ENCODE peak calls at places on chromosome 16, in four cellular contexts. I is GM12878, L is H1, T is HepG2. Z is an unnamed sample.

GRCh38 chr16:58196898-58197313 is 1.0 kb downstream of the CSNK2A2 start:
- DNase-seq in L (no peak), I (no peak), T (no peak), Z (no peak)

GRCh38 chr16:88508868-88509748 is 56.0 kb downstream of the ZFPM1 start:
- DNase-seq in I (no peak), T (peak), L (no peak), Z (peak)

GRCh38 chr16:89014611-89015230 is 37.7 kb upstream of the CBFA2T3 start:
- DNase-seq in I (no peak), T (no peak), L (no peak), Z (no peak)

GRCh38 chr16:4696905-4697866 is 3.8 kb downstream of the NUDT16L1 start:
- DNase-seq in L (no peak), T (no peak), I (no peak), Z (no peak)

GRCh38 chr16:19062706-19063105 is 4.7 kb upstream of the COQ7 start:
- DNase-seq in I (no peak), L (no peak), T (no peak), Z (no peak)

GRCh38 chr16:29645699-29646187 is 17.3 kb upstream of the SPN start:
- DNase-seq in L (no peak), I (peak), T (peak), Z (no peak)

GRCh38 chr16:30535106-30535776 is 583 bp upstream of the ZNF747 start:
- DNase-seq in L (peak), T (no peak), I (no peak), Z (no peak)

GRCh38 chr16:64865037-64865696 is 256.7 kb downstream of the CDH11 start:
- DNase-seq in I (no peak), T (no peak), L (no peak), Z (no peak)

GRCh38 chr16:5415123-5415522 is 317.5 kb upstream of the EEF2KMT start:
- DNase-seq in T (no peak), I (no peak), L (no peak), Z (no peak)

GRCh38 chr16:50308237-50308965 is 42.0 kb downstream of the ADCY7 start:
- DNase-seq in I (no peak), L (no peak), T (no peak), Z (no peak)

GRCh38 chr16:81752225-81752875 is 26.7 kb upstream of the PLCG2 start:
- DNase-seq in L (no peak), I (peak), T (no peak), Z (no peak)

GRCh38 chr16:47136101-47136820 is 7.5 kb downstream of the NETO2 start:
- DNase-seq in I (no peak), T (peak), L (no peak), Z (no peak)

GRCh38 chr16:17459903-17460521 is 10.7 kb downstream of the XYLT1 start:
- DNase-seq in L (no peak), I (no peak), T (no peak), Z (no peak)

GRCh38 chr16:50932348-50932916 is 190.5 kb downstream of the CYLD start:
- DNase-seq in I (no peak), T (no peak), L (no peak), Z (no peak)

GRCh38 chr16:71537643-71538042 is 11.4 kb downstream of the CHST4 start:
- DNase-seq in I (peak), T (peak), L (no peak), Z (peak)

GRCh38 chr16:66462912-66463311 is 35.8 kb downstream of the BEAN1 start:
- DNase-seq in T (no peak), I (no peak), L (no peak), Z (no peak)

GRCh38 chr16:60181542-60181941 is 1447.4 kb upstream of the GOT2 start:
- DNase-seq in T (no peak), I (no peak), L (no peak), Z (no peak)

GRCh38 chr16:22675745-22676540 is 138.0 kb upstream of the HS3ST2 start:
- DNase-seq in L (no peak), I (no peak), T (no peak), Z (no peak)

GRCh38 chr16:81831722-81832126 is 52.6 kb downstream of the PLCG2 start:
- DNase-seq in I (peak), L (no peak), T (no peak), Z (no peak)

GRCh38 chr16:60203525-60204124 is 1469.5 kb upstream of the GOT2 start:
- DNase-seq in I (no peak), L (no peak), T (no peak), Z (peak)

GRCh38 chr16:27179500-27180072 is 23.7 kb upstream of the KDM8 start:
- DNase-seq in I (peak), L (peak), T (peak), Z (peak)

GRCh38 chr16:64952177-64952576 is 169.7 kb downstream of the CDH11 start:
- DNase-seq in T (no peak), I (no peak), L (no peak), Z (no peak)

GRCh38 chr16:1876468-1876867 is 4.5 kb upstream of the MEIOB start:
- DNase-seq in T (no peak), I (peak), L (no peak), Z (no peak)
- TF ChIP-seq JUND in T (no peak), I (no peak), L (no peak), Z (no peak)

GRCh38 chr16:57186630-57187507 is 740 bp downstream of the RSPRY1 start:
- DNase-seq in T (peak), L (no peak), I (no peak), Z (no peak)
- TF ChIP-seq JUND in T (no peak), L (no peak), I (no peak), Z (no peak)

GRCh38 chr16:10981697-10982216 is 37.4 kb downstream of the CLEC16A start:
- DNase-seq in I (no peak), T (peak), L (no peak), Z (no peak)
- TF ChIP-seq JUND in I (no peak), T (no peak), L (no peak), Z (no peak)

DNA sequence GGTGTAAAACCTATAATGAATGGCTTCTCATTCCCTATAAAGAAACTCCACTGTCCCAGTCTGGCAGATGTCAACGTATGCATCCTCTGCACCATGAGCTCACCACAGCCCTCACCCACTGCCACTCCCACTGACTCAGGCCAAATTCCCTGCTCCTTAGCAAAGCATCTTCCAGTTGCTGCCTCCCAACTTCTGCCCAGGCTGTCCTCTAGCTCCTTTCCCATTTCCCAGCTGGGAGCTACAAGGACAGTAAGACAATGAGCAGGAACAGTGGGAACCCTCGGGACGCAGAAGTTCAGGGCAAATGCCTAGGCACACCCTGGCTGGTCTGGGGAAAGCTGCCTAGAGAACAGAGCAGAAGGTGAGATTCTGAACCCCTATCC is 9.1 kb upstream of the THAP11 start:
- DNase-seq in I (no peak), T (no peak), L (no peak), Z (no peak)
- TF ChIP-seq JUND in I (no peak), T (no peak), L (no peak), Z (no peak)

DNA sequence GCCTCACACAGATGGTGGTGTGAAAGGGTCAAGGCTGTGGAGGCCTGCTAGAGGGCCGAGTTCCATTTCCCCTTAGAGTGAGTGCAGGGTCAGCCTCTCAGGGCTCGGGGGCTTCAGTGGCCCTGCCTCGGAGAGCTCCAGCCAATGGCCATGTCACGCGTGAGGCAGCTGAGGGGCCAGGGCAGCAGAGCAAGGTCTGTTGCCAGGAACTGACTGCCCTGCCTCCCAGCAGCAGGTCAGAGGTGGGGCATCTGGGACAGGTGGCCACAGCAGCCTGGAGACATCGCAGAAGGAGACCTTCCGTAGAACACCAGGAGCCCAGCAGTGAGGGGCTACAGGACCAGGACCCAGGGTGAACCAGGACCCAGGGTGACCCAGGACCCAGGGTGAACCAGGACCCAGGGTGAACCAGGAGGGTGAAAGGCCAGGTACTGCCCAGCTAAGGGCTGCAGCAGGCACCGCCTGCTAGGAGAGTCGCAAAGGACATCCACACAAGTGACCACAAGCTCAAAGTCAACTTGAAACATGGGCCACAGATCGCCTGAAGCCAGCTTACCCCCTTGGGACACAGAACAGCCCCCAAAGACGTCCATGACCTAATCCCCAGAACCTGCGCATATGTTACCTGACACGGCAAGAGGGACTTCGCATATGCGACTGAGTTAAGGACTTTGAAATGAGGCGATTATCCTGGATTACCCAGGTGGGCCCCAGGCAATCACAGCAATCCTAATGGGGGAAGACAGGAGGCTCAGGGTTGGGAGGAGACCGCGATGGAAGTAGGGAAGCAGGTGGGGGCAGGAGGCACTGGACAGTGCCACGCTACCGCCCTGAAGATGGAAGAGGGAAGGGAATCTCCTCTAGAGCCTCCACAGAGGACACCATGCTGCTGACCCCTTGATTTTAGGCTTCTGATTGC is 4.8 kb upstream of the MEAK7 start:
- DNase-seq in T (no peak), I (no peak), L (no peak), Z (no peak)
- TF ChIP-seq JUND in T (no peak), I (no peak), L (no peak), Z (no peak)